ENCODE peak calls at places on chromosome 2, in nine cellular contexts. J, L, W, T, H, M, V, F and E are unnamed samples.

GRCh38 chr2:190113000-190113399 is 50.5 kb upstream of the MSTN start:
- DNase-seq in J (no peak), L (no peak), W (no peak), T (no peak), H (no peak), M (no peak), V (no peak), F (no peak), E (no peak)

GRCh38 chr2:230898016-230898415 is 27.0 kb downstream of the GPR55 start:
- DNase-seq in J (no peak), L (no peak), W (no peak), T (no peak), H (no peak), M (no peak), V (no peak), F (no peak), E (no peak)

GRCh38 chr2:85440736-85441135 is 22.2 kb downstream of the SH2D6 start:
- DNase-seq in J (no peak), L (no peak), W (no peak), T (no peak), H (no peak), M (peak; percentile 64), V (no peak), F (no peak), E (no peak)

GRCh38 chr2:127095367-127095641 is 11.7 kb downstream of the BIN1 start:
- DNase-seq in J (peak; percentile 15), L (no peak), W (no peak), T (no peak), H (no peak), M (no peak), V (no peak), F (no peak), E (no peak)

GRCh38 chr2:150698016-150698661 is 210.7 kb upstream of the RND3 start:
- DNase-seq in J (no peak), L (no peak), W (no peak), T (no peak), H (no peak), M (peak; percentile 62), V (peak; percentile 58), F (no peak), E (no peak)

GRCh38 chr2:62175728-62176127 is 20.2 kb upstream of the B3GNT2 start:
- DNase-seq in J (no peak), L (no peak), W (no peak), T (no peak), H (no peak), M (no peak), V (no peak), F (peak; percentile 27), E (no peak)

GRCh38 chr2:200222837-200223236 is 83.7 kb upstream of the SPATS2L start:
- DNase-seq in J (no peak), L (no peak), W (no peak), T (no peak), H (no peak), M (no peak), V (no peak), F (no peak), E (no peak)

GRCh38 chr2:115165529-115166109 is 723.2 kb downstream of the DPP10 start:
- DNase-seq in J (no peak), L (peak; percentile 76), W (no peak), T (no peak), H (no peak), M (peak; percentile 38), V (peak; percentile 12), F (peak; percentile 67), E (no peak)

GRCh38 chr2:98014379-98014778 is 18.6 kb upstream of the TMEM131 start:
- DNase-seq in J (no peak), L (no peak), W (no peak), T (no peak), H (no peak), M (no peak), V (no peak), F (no peak), E (no peak)

GRCh38 chr2:41930807-41931566 is 116.8 kb upstream of the PKDCC start:
- DNase-seq in J (no peak), L (no peak), W (no peak), T (no peak), H (no peak), M (no peak), V (no peak), F (no peak), E (no peak)

GRCh38 chr2:216710531-216711282 is 15.4 kb upstream of the IGFBP5 start:
- DNase-seq in J (no peak), L (no peak), W (no peak), T (no peak), H (no peak), M (no peak), V (peak; percentile 69), F (no peak), E (no peak)

GRCh38 chr2:231708773-231709635 is 679 bp downstream of the PTMA start:
- DNase-seq in J (peak; percentile 51), L (no peak), W (peak; percentile 47), T (peak; percentile 46), H (peak; percentile 55), M (no peak), V (peak; percentile 31), F (peak; percentile 48), E (no peak)

GRCh38 chr2:167784071-167784400 is 463.4 kb downstream of the STK39 start:
- DNase-seq in J (peak; percentile 33), L (no peak), W (no peak), T (no peak), H (no peak), M (no peak), V (no peak), F (no peak), E (no peak)

GRCh38 chr2:37276291-37276690 is 44.8 kb downstream of the NDUFAF7 start:
- DNase-seq in J (no peak), L (no peak), W (no peak), T (no peak), H (no peak), M (no peak), V (no peak), F (no peak), E (no peak)

GRCh38 chr2:216082805-216083204 is 1.1 kb downstream of the TMEM169 start:
- DNase-seq in J (peak; percentile 70), L (no peak), W (no peak), T (no peak), H (no peak), M (no peak), V (peak; percentile 9), F (peak; percentile 31), E (no peak)

GRCh38 chr2:96737831-96738230 is 2.0 kb downstream of the LMAN2L start:
- DNase-seq in J (no peak), L (no peak), W (no peak), T (no peak), H (no peak), M (no peak), V (no peak), F (no peak), E (no peak)

GRCh38 chr2:34004936-34005335 is 405.8 kb upstream of the FAM98A start:
- DNase-seq in J (no peak), L (no peak), W (no peak), T (no peak), H (no peak), M (no peak), V (no peak), F (no peak), E (no peak)

GRCh38 chr2:198309673-198310280 is 505.4 kb downstream of the PLCL1 start:
- DNase-seq in J (peak; percentile 50), L (peak; percentile 68), W (peak; percentile 18), T (peak; percentile 43), H (peak; percentile 22), M (peak; percentile 48), V (peak; percentile 38), F (peak; percentile 62), E (no peak)

GRCh38 chr2:174176898-174177297 is 71.4 kb downstream of the OLA1 start:
- DNase-seq in J (no peak), L (no peak), W (no peak), T (no peak), H (no peak), M (peak; percentile 96), V (peak; percentile 44), F (peak; percentile 84), E (no peak)

GRCh38 chr2:18752667-18753422 is 163.5 kb upstream of the NT5C1B start:
- DNase-seq in J (no peak), L (peak; percentile 59), W (no peak), T (no peak), H (no peak), M (peak; percentile 23), V (peak; percentile 24), F (peak; percentile 20), E (no peak)

GRCh38 chr2:43143756-43144155 is 82.7 kb downstream of the ZFP36L2 start:
- DNase-seq in J (no peak), L (no peak), W (no peak), T (no peak), H (no peak), M (no peak), V (no peak), F (no peak), E (no peak)